ENCODE peak calls at places on chromosomes 16 and 17, in five cellular contexts. G is ovary; V is transverse colon; D is aorta; N is stimulated activated CD8-positive, alpha-beta memory T cell treated with anti-CD3 and anti-CD28 coated beads, Interleukin-15, amount 100 ng/mL, for 1 hour. L is an unnamed sample.

GRCh38 chr16:83002351-83003334 is 375.9 kb downstream of the CDH13 start:
- DNase-seq in N (no peak), V (no peak), D (no peak), G (no peak), L (peak; percentile 11)

GRCh38 chr17:19706791-19707727 is 9.3 kb downstream of the SLC47A2 start:
- DNase-seq in N (no peak), V (no peak), D (no peak), G (no peak), L (no peak)

GRCh38 chr16:56281256-56281805 is 90.0 kb downstream of the GNAO1 start:
- DNase-seq in N (no peak), G (no peak), D (no peak), V (no peak), L (no peak)

GRCh38 chr17:10649031-10649430 is 8.1 kb downstream of the MYH3 start:
- DNase-seq in D (no peak), V (no peak), G (no peak), N (no peak), L (no peak)

GRCh38 chr17:17922198-17922901 is 49.9 kb downstream of the TOM1L2 start:
- DNase-seq in N (no peak), D (no peak), V (no peak), G (no peak), L (no peak)

GRCh38 chr17:28551421-28552186 is 820 bp downstream of the UNC119 start:
- DNase-seq in G (no peak), D (no peak), N (no peak), V (no peak), L (no peak)

GRCh38 chr16:48574766-48575165 is 35.2 kb downstream of the N4BP1 start:
- DNase-seq in V (no peak), D (no peak), G (no peak), N (no peak), L (no peak)

GRCh38 chr17:82229686-82230626 is 1.1 kb downstream of the SLC16A3 start:
- DNase-seq in V (peak; percentile 27), N (no peak), D (peak; percentile 66), G (no peak), L (no peak)

GRCh38 chr16:27238016-27238587 is 30.5 kb downstream of the NSMCE1 start:
- DNase-seq in D (peak; percentile 68), G (peak; percentile 36), V (peak; percentile 71), N (no peak), L (peak; percentile 73)

GRCh38 chr17:9024497-9024896 is 3.2 kb downstream of the NTN1 start:
- DNase-seq in V (no peak), D (no peak), G (no peak), N (no peak), L (no peak)

GRCh38 chr16:89155184-89155679 is 16.3 kb upstream of the CDH15 start:
- DNase-seq in D (no peak), V (peak; percentile 64), G (peak; percentile 88), N (no peak), L (peak; percentile 74)

GRCh38 chr16:89711601-89712475 is 8.9 kb downstream of the VPS9D1 start:
- DNase-seq in D (peak; percentile 52), N (peak; percentile 41), V (peak; percentile 74), G (peak; percentile 73), L (no peak)

GRCh38 chr16:10297341-10298006 is 88.4 kb upstream of the ATF7IP2 start:
- DNase-seq in V (peak; percentile 32), G (no peak), N (no peak), D (no peak), L (no peak)

GRCh38 chr16:80671281-80671849 is 130.6 kb downstream of the DYNLRB2 start:
- DNase-seq in N (no peak), V (no peak), D (no peak), G (no peak), L (no peak)

GRCh38 chr16:83513006-83513755 is 294.6 kb upstream of the HSBP1 start:
- DNase-seq in G (no peak), N (no peak), V (no peak), D (no peak), L (no peak)

GRCh38 chr17:7192271-7192937 is 13.2 kb upstream of the ASGR1 start:
- DNase-seq in N (no peak), V (no peak), D (no peak), G (peak; percentile 33), L (no peak)

GRCh38 chr17:72151565-72152391 is 31.0 kb downstream of the SOX9 start:
- DNase-seq in D (peak; percentile 48), V (peak; percentile 29), G (no peak), N (no peak), L (peak; percentile 91)

GRCh38 chr17:39057807-39058206 is 90.6 kb upstream of the FBXO47 start:
- DNase-seq in N (no peak), D (no peak), G (peak; percentile 29), V (no peak), L (no peak)

GRCh38 chr17:66764559-66764958 is 70.4 kb upstream of the CACNG5 start:
- DNase-seq in V (no peak), N (no peak), D (no peak), G (no peak), L (no peak)

GRCh38 chr17:17781591-17782424 is 55.0 kb downstream of the SREBF1 start:
- DNase-seq in G (peak; percentile 92), D (peak; percentile 85), N (no peak), V (peak; percentile 65), L (no peak)

GRCh38 chr17:58247511-58248363 is 9.4 kb downstream of the LPO start:
- DNase-seq in G (no peak), V (no peak), D (no peak), N (no peak), L (no peak)

GRCh38 chr16:88931373-88931900 is 45.6 kb downstream of the CBFA2T3 start:
- DNase-seq in D (no peak), N (no peak), V (no peak), G (no peak), L (no peak)

GRCh38 chr17:28978016-28978415 is 26.7 kb upstream of the PHF12 start:
- DNase-seq in G (no peak), V (no peak), D (no peak), N (no peak), L (no peak)